ENCODE peak calls at places on chromosomes 6 and 20, in four cellular contexts. R is IMR-90, P is GM20000, V is hepatocyte. C is an unnamed sample.

GRCh38 chr6:49326337-49326736 is 136.7 kb downstream of the MMUT start:
- DNase-seq in R (peak), P (no peak), V (no peak), C (no peak)

GRCh38 chr6:105800398-105800797 is 285.7 kb upstream of the PRDM1 start:
- DNase-seq in R (no peak), P (no peak), V (no peak), C (no peak)

GRCh38 chr6:101668496-101668895 is 275.0 kb downstream of the GRIK2 start:
- DNase-seq in R (no peak), P (no peak), V (no peak), C (no peak)

GRCh38 chr6:42661540-42662153 is 60.8 kb downstream of the PRPH2 start:
- DNase-seq in R (peak), P (peak), V (peak), C (peak)

GRCh38 chr6:20291764-20292227 is 79.5 kb upstream of the MBOAT1 start:
- DNase-seq in R (peak), P (peak), V (peak), C (peak)

GRCh38 chr6:23532227-23532626 is 593.8 kb upstream of the NRSN1 start:
- DNase-seq in R (no peak), P (no peak), V (no peak), C (no peak)

GRCh38 chr20:2151805-2152727 is 50.4 kb downstream of the STK35 start:
- DNase-seq in R (peak), P (no peak), V (peak), C (no peak)

GRCh38 chr6:96939019-96939805 is 14.7 kb downstream of the KLHL32 start:
- DNase-seq in R (peak), P (no peak), V (no peak), C (no peak)

GRCh38 chr6:164628302-164628931 is 681.0 kb downstream of the C6orf118 start:
- DNase-seq in R (no peak), P (no peak), V (no peak), C (no peak)

GRCh38 chr6:149696904-149697303 is 21.0 kb downstream of the LATS1 start:
- DNase-seq in R (peak), P (no peak), V (no peak), C (no peak)

GRCh38 chr6:4510906-4511625 is 265.1 kb upstream of the CDYL start:
- DNase-seq in R (no peak), P (no peak), V (no peak), C (no peak)

GRCh38 chr20:47620808-47621805 is 119.4 kb downstream of the NCOA3 start:
- DNase-seq in R (peak), P (peak), V (peak), C (no peak)

GRCh38 chr20:34559311-34560140 is 1.0 kb downstream of the MAP1LC3A start:
- DNase-seq in R (no peak), P (no peak), V (no peak), C (no peak)

GRCh38 chr20:22394583-22394982 is 189.8 kb downstream of the FOXA2 start:
- DNase-seq in R (no peak), P (no peak), V (no peak), C (no peak)

GRCh38 chr6:160042788-160043301 is 74.0 kb downstream of the IGF2R start:
- DNase-seq in R (peak), P (no peak), V (no peak), C (no peak)

GRCh38 chr20:25286917-25287316 is 39.0 kb downstream of the PYGB start:
- DNase-seq in R (no peak), P (no peak), V (no peak), C (no peak)

GRCh38 chr6:125104425-125104824 is 49.1 kb upstream of the TPD52L1 start:
- DNase-seq in R (peak), P (no peak), V (no peak), C (no peak)

GRCh38 chr6:155188707-155189496 is 74.9 kb upstream of the CLDN20 start:
- DNase-seq in R (peak), P (no peak), V (peak), C (no peak)

GRCh38 chr6:17493286-17493685 is 99.9 kb downstream of the CAP2 start:
- DNase-seq in R (peak), P (no peak), V (no peak), C (no peak)

GRCh38 chr20:59242714-59243626 is 57.4 kb upstream of the EDN3 start:
- DNase-seq in R (no peak), P (no peak), V (no peak), C (no peak)

GRCh38 chr20:2576317-2576727 is 39.9 kb downstream of the TMC2 start:
- DNase-seq in R (no peak), P (no peak), V (no peak), C (no peak)

GRCh38 chr6:35089935-35090505 is 51.1 kb downstream of the TCP11 start:
- DNase-seq in R (peak), P (peak), V (peak), C (no peak)

GRCh38 chr6:87941556-87942358 is 105.9 kb upstream of the SPACA1 start:
- DNase-seq in R (no peak), P (no peak), V (no peak), C (no peak)

GRCh38 chr6:141953072-141953471 is 179.7 kb upstream of the GJE1 start:
- DNase-seq in R (no peak), P (no peak), V (no peak), C (no peak)

GRCh38 chr20:43590036-43590391 is 723 bp upstream of the IFT52 start:
- DNase-seq in R (no peak), P (peak), V (no peak), C (no peak)

GRCh38 chr6:53065266-53066058 is at the start of gene FBXO9:
- DNase-seq in R (no peak), P (peak), V (peak), C (peak)

GRCh38 chr6:109526905-109527628 is 44.0 kb upstream of the ZBTB24 start:
- DNase-seq in R (peak), P (peak), V (peak), C (peak)

GRCh38 chr20:38357653-38358207 is 11.4 kb downstream of the LBP start:
- DNase-seq in R (peak), P (no peak), V (no peak), C (no peak)

GRCh38 chr6:3227363-3228045 is at the start of gene TUBB2B:
- DNase-seq in R (peak), P (peak), V (peak), C (peak)

GRCh38 chr6:139981810-139982550 is 607.5 kb upstream of the CITED2 start:
- DNase-seq in R (peak), P (no peak), V (peak), C (no peak)

GRCh38 chr6:6008648-6009421 is 2.1 kb upstream of the NRN1 start:
- DNase-seq in R (no peak), P (peak), V (peak), C (peak)

GRCh38 chr6:124964084-124964763 is 2.0 kb downstream of the RNF217 start:
- DNase-seq in R (peak), P (no peak), V (peak), C (no peak)

GRCh38 chr6:35468181-35468979 is at the start of gene RPL10A:
- DNase-seq in R (peak), P (peak), V (peak), C (peak)

GRCh38 chr20:34922654-34923381 is 32.8 kb downstream of the GSS start:
- DNase-seq in R (peak), P (no peak), V (no peak), C (no peak)

GRCh38 chr6:111739257-111739696 is 133.6 kb upstream of the TRAF3IP2 start:
- DNase-seq in R (no peak), P (no peak), V (no peak), C (no peak)

GRCh38 chr20:61570796-61571195 is 318.7 kb downstream of the CDH4 start:
- DNase-seq in R (no peak), P (no peak), V (no peak), C (no peak)

GRCh38 chr6:135281907-135282306 is 100.8 kb downstream of the MYB start:
- DNase-seq in R (no peak), P (no peak), V (no peak), C (no peak)

GRCh38 chr6:139135578-139136545 is 982 bp downstream of the HECA start:
- DNase-seq in R (peak), P (peak), V (peak), C (peak)

GRCh38 chr6:31660224-31660997 is at the start of gene C6orf47:
- DNase-seq in R (peak), P (peak), V (peak), C (peak)

GRCh38 chr20:4026093-4026601 is 10.8 kb upstream of the RNF24 start:
- DNase-seq in R (peak), P (no peak), V (peak), C (no peak)
- TF ChIP-seq CTCF in R (peak), P (no peak), V (peak), C (peak)

DNA sequence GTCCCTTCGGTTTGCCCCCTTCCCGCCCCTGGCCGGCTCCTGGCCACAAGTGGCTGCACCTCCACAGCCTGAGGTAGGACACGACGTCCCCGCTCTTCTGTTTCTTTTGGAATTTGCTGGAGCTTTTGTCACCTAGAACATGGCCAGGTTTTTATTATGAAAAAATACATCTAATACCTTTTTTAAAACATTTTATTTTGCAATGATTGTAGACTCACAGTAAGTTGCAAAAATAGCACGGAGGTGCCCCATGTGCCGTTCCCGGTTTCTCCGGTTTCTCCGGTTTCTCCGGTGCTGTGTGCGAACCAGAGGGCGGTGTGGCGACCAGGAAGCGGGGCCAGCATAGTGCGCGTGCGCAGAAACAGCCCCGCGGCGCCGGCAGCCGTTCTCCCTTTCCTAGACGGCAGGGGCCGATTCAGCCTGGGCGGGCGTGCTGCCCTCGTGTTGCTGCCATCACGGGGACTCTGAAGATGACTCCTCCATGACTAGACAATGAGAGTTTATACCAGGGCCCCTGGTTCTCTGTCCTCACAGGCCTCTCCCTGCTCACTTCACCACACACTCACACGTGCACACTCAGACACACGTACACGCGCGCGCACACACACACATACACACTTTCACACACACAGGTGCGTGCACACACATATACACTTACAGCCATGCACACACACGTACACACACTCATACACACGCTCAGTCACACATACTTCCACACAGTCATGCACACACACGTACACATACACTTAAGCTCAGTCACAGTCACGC is 102.1 kb downstream of the TMEM242 start:
- DNase-seq in R (peak), P (peak), V (no peak), C (peak)
- TF ChIP-seq CTCF in R (no peak), P (no peak), V (no peak), C (no peak)

GRCh38 chr20:41746635-41747034 is 128.5 kb upstream of the CHD6 start:
- DNase-seq in R (no peak), P (no peak), V (no peak), C (no peak)
- TF ChIP-seq CTCF in R (no peak), P (no peak), V (peak), C (peak)

GRCh38 chr6:56760842-56761241 is 118.2 kb upstream of the DST start:
- DNase-seq in R (no peak), P (no peak), V (no peak), C (no peak)

GRCh38 chr6:56765494-56765893 is 122.8 kb upstream of the DST start:
- DNase-seq in R (no peak), P (no peak), V (no peak), C (no peak)

GRCh38 chr6:56766806-56767178 is 124.1 kb upstream of the DST start:
- DNase-seq in R (peak), P (peak), V (no peak), C (no peak)

GRCh38 chr6:56766139-56766805 is 123.6 kb upstream of the DST start:
- DNase-seq in R (no peak), P (no peak), V (no peak), C (no peak)

GRCh38 chr6:56764081-56764566 is 121.4 kb upstream of the DST start:
- DNase-seq in R (peak), P (peak), V (peak), C (no peak)
- TF ChIP-seq CTCF in R (peak), P (no peak), V (peak), C (peak)

DNA sequence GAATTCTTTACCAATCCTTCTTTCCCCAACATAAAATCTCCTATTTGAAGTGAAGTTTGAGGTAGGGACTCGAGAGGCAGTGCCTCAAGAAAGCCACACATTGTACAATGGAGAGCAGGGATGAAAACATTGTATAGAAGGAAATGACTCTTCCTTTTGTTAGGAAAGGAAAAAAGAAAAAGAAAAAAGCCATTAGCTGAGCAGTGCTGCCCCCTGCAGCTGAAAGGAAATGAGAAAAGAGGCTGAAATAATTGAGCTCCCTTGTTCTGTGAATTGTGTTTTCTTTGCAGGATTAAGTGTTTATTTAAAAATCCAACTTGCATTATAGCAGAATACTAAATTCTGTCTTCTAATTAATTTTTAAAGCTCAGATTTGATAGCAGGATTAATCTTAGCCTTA is 162.9 kb upstream of the SASH1 start:
- DNase-seq in R (peak), P (no peak), V (peak), C (no peak)
- TF ChIP-seq CTCF in R (peak), P (no peak), V (peak), C (peak)

GRCh38 chr20:18299364-18299763 is 11.0 kb downstream of the ZNF133 start:
- DNase-seq in R (no peak), P (no peak), V (no peak), C (no peak)

GRCh38 chr20:18310592-18310991 is 22.3 kb downstream of the ZNF133 start:
- DNase-seq in R (no peak), P (no peak), V (no peak), C (no peak)

GRCh38 chr20:18307301-18307700 is 19.0 kb downstream of the ZNF133 start:
- DNase-seq in R (no peak), P (no peak), V (no peak), C (no peak)

DNA sequence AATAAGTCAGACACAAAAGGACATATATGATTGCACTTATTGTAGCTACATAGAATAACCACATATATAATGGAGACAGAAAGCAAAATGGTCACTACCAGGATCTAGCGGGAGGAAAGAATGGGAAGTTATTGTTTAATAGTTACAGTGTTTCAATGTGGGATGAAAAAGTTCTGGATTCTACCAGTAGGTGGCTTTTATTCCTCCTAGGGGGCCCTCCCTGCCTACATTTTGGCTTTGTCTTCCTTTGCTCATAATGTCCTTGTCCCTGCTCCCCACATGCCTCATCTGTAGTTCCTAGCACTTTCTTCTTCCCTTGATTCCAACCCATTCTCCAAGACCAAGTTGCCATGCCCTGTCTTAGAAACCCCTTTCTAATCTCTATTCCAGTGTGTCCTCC is 16.3 kb downstream of the ZNF133 start:
- DNase-seq in R (no peak), P (no peak), V (no peak), C (no peak)
- TF ChIP-seq CTCF in R (no peak), P (no peak), V (no peak), C (peak)

GRCh38 chr20:51767018-51767866 is 948 bp downstream of the ATP9A start:
- DNase-seq in R (no peak), P (peak), V (peak), C (peak)
- TF ChIP-seq CTCF in R (peak), P (no peak), V (peak), C (peak)

DNA sequence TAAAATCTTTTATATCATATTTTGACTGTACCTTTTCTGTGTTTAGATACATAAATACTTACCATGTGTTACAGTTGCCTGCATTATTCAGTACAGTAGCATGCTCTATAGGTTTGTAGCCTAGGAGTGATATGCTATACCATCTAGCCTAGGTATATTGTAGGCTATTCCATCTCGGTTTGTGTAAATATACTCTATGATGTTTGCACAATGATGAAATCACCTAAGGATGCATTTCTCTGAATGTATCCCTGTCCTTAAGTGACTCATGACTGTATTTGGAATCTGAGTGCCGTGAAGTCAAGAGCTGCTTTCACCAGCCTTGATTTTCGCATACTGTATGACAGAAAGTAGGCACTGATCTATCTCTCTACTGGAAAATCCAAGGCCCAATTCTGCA is 129.9 kb downstream of the UTRN start:
- DNase-seq in R (peak), P (no peak), V (peak), C (no peak)
- TF ChIP-seq CTCF in R (no peak), P (no peak), V (no peak), C (no peak)

GRCh38 chr6:144912474-144912873 is 627.3 kb downstream of the UTRN start:
- DNase-seq in R (peak), P (no peak), V (no peak), C (no peak)
- TF ChIP-seq CTCF in R (peak), P (no peak), V (no peak), C (no peak)

GRCh38 chr6:1077822-1078221 is 234.1 kb upstream of the FOXQ1 start:
- DNase-seq in R (no peak), P (no peak), V (no peak), C (no peak)
- TF ChIP-seq CTCF in R (no peak), P (no peak), V (no peak), C (no peak)

C was measured in progenitor cell of endocrine pancreas.